ENCODE peak calls at places on chromosomes 12 and 14, in six cellular contexts. H is tibial artery, A is neural progenitor cell, I is SK-N-MC, Q is fibroblast of lung, G is MG63. W is an unnamed sample.

GRCh38 chr12:64352181-64352580 is 38.4 kb downstream of the C12orf56 start:
- DNase-seq in G (no peak), I (no peak), H (no peak), Q (no peak), A (no peak), W (no peak)

GRCh38 chr14:65403231-65403630 is 9.3 kb upstream of the FUT8 start:
- DNase-seq in I (no peak), G (no peak), Q (peak), H (no peak), A (no peak), W (no peak)

GRCh38 chr12:14394317-14395058 is 29.0 kb downstream of the ATF7IP start:
- DNase-seq in H (peak), G (peak), I (peak), A (peak), Q (peak), W (peak)

GRCh38 chr12:18849080-18849479 is 111.2 kb downstream of the CAPZA3 start:
- DNase-seq in Q (peak), G (no peak), H (no peak), A (no peak), I (no peak), W (peak)

GRCh38 chr12:67154876-67155275 is 114.3 kb upstream of the CAND1 start:
- DNase-seq in H (no peak), A (no peak), Q (no peak), G (no peak), I (no peak), W (no peak)

GRCh38 chr14:102164964-102165363 is 25.3 kb downstream of the WDR20 start:
- DNase-seq in H (no peak), G (no peak), A (no peak), I (no peak), Q (no peak), W (no peak)

GRCh38 chr14:24164591-24164991 is 3.5 kb downstream of the IRF9 start:
- DNase-seq in A (no peak), Q (no peak), H (no peak), G (no peak), I (no peak), W (no peak)

GRCh38 chr12:103626498-103626897 is 39.4 kb downstream of the STAB2 start:
- DNase-seq in A (peak), G (peak), I (no peak), Q (peak), H (peak), W (no peak)

GRCh38 chr14:94593749-94594431 is 12.7 kb downstream of the SERPINA5 start:
- DNase-seq in H (no peak), I (no peak), G (no peak), A (no peak), Q (no peak), W (no peak)

GRCh38 chr12:96354326-96354725 is 45.9 kb downstream of the CDK17 start:
- DNase-seq in H (no peak), I (no peak), Q (peak), G (peak), A (no peak), W (no peak)

GRCh38 chr12:130577348-130577747 is 138.8 kb downstream of the RIMBP2 start:
- DNase-seq in G (no peak), Q (no peak), A (no peak), H (no peak), I (no peak), W (no peak)

GRCh38 chr12:110366474-110367208 is 36.9 kb downstream of the ANAPC7 start:
- DNase-seq in A (no peak), G (no peak), I (no peak), H (no peak), Q (no peak), W (no peak)

GRCh38 chr14:69963966-69964365 is 84.8 kb downstream of the SMOC1 start:
- DNase-seq in I (no peak), Q (no peak), G (no peak), A (no peak), H (no peak), W (no peak)

GRCh38 chr12:88501976-88502938 is 78.0 kb downstream of the KITLG start:
- DNase-seq in A (no peak), G (no peak), Q (peak), H (no peak), I (no peak), W (no peak)

GRCh38 chr12:9798008-9798619 is 29.2 kb upstream of the KLRF1 start:
- DNase-seq in I (no peak), H (no peak), Q (peak), G (peak), A (peak), W (peak)

GRCh38 chr12:70448371-70448770 is 82.3 kb downstream of the KCNMB4 start:
- DNase-seq in Q (no peak), I (no peak), A (no peak), G (peak), H (no peak), W (no peak)

GRCh38 chr12:107780298-107780697 is 5.8 kb downstream of the ASCL4 start:
- DNase-seq in I (no peak), G (no peak), Q (no peak), H (no peak), A (no peak), W (no peak)

GRCh38 chr12:116075251-116075650 is 202.2 kb downstream of the MED13L start:
- DNase-seq in Q (no peak), H (no peak), G (no peak), A (no peak), I (no peak), W (no peak)
- H3K4me3 ChIP-seq in Q (no peak), H (no peak), G (no peak), A (no peak), I (peak), W (no peak)

GRCh38 chr14:54220697-54221431 is 175.9 kb upstream of the CDKN3 start:
- DNase-seq in H (no peak), Q (no peak), G (no peak), I (no peak), A (no peak), W (no peak)
- H3K4me3 ChIP-seq in H (peak), Q (no peak), G (no peak), I (no peak), A (peak), W (no peak)

GRCh38 chr12:69024907-69025306 is 91.9 kb upstream of the CPM start:
- DNase-seq in H (no peak), I (no peak), G (no peak), A (no peak), Q (peak), W (peak)
- H3K4me3 ChIP-seq in H (no peak), I (no peak), G (no peak), A (no peak), Q (no peak), W (no peak)

GRCh38 chr12:46124132-46124847 is 133.9 kb upstream of the SCAF11 start:
- DNase-seq in I (no peak), A (no peak), Q (peak), H (no peak), G (no peak), W (no peak)

GRCh38 chr12:46126050-46126727 is 135.8 kb upstream of the SCAF11 start:
- DNase-seq in Q (no peak), A (no peak), G (no peak), I (no peak), H (no peak), W (no peak)

GRCh38 chr12:46124848-46125619 is 134.7 kb upstream of the SCAF11 start:
- DNase-seq in I (peak), A (peak), G (peak), H (peak), Q (peak), W (peak)
- H3K4me3 ChIP-seq in I (peak), A (no peak), G (peak), H (peak), Q (peak), W (no peak)

GRCh38 chr12:48001426-48002178 is 2.7 kb downstream of the COL2A1 start:
- DNase-seq in A (peak), Q (peak), G (peak), H (no peak), I (no peak), W (no peak)
- H3K4me3 ChIP-seq in A (peak), Q (peak), G (peak), H (peak), I (peak), W (no peak)

W was measured in SJSA1.